ENCODE peak calls at places on chromosomes 6 and 20, in ten cellular contexts. Y, T, D, S, J, N, M, A, O and C are unnamed samples.

GRCh38 chr6:63307581-63308246 is 12.1 kb downstream of the LGSN start:
- DNase-seq in Y (no peak), T (peak; percentile 20), D (no peak), S (peak; percentile 41), J (peak; percentile 11), N (no peak), M (peak; percentile 51), A (peak; percentile 47), O (no peak), C (peak; percentile 47)

GRCh38 chr6:44737829-44738528 is 350.5 kb downstream of the CDC5L start:
- DNase-seq in Y (no peak), T (no peak), D (no peak), S (no peak), J (no peak), N (no peak), M (no peak), A (no peak), O (no peak), C (no peak)

GRCh38 chr6:156828280-156828703 is 51.1 kb downstream of the ARID1B start:
- DNase-seq in Y (no peak), T (peak; percentile 52), D (no peak), S (peak; percentile 90), J (peak; percentile 93), N (no peak), M (peak; percentile 84), A (peak; percentile 18), O (no peak), C (peak; percentile 57)

GRCh38 chr6:19803331-19804330 is 33.5 kb upstream of the ID4 start:
- DNase-seq in Y (no peak), T (peak; percentile 16), D (no peak), S (peak; percentile 38), J (peak; percentile 54), N (no peak), M (no peak), A (no peak), O (no peak), C (no peak)

GRCh38 chr20:25389381-25389857 is 1.2 kb downstream of the ABHD12 start:
- DNase-seq in Y (no peak), T (no peak), D (no peak), S (peak; percentile 65), J (peak; percentile 61), N (no peak), M (peak; percentile 73), A (peak; percentile 30), O (no peak), C (no peak)

GRCh38 chr6:70686548-70687133 is 19.0 kb downstream of the SMAP1 start:
- DNase-seq in Y (no peak), T (no peak), D (no peak), S (peak; percentile 45), J (peak; percentile 21), N (peak; percentile 35), M (peak; percentile 49), A (peak; percentile 51), O (no peak), C (no peak)

GRCh38 chr6:6712258-6712978 is 123.9 kb downstream of the LY86 start:
- DNase-seq in Y (no peak), T (peak; percentile 66), D (no peak), S (peak; percentile 64), J (peak; percentile 96), N (no peak), M (peak; percentile 97), A (no peak), O (no peak), C (peak; percentile 38)

GRCh38 chr6:97586344-97586743 is 303.3 kb upstream of the MMS22L start:
- DNase-seq in Y (no peak), T (no peak), D (no peak), S (no peak), J (peak; percentile 39), N (no peak), M (peak; percentile 46), A (no peak), O (no peak), C (no peak)

GRCh38 chr6:111944541-111944940 is 71.3 kb upstream of the FYN start:
- DNase-seq in Y (no peak), T (no peak), D (no peak), S (no peak), J (no peak), N (no peak), M (no peak), A (no peak), O (no peak), C (no peak)

GRCh38 chr6:23890543-23891227 is 235.3 kb upstream of the NRSN1 start:
- DNase-seq in Y (no peak), T (no peak), D (no peak), S (peak; percentile 3), J (peak; percentile 33), N (no peak), M (peak; percentile 5), A (no peak), O (no peak), C (no peak)

GRCh38 chr6:9745966-9746365 is 668.9 kb downstream of the TFAP2A start:
- DNase-seq in Y (no peak), T (peak; percentile 4), D (no peak), S (peak; percentile 22), J (no peak), N (no peak), M (no peak), A (no peak), O (no peak), C (no peak)